ENCODE peak calls at places on chromosome 10, in eight cellular contexts. X is heart left ventricle; Q is effector memory CD4-positive, alpha-beta T cell; V is CD4-positive, alpha-beta T cell; R is H9; T is HCT116; K is naive thymus-derived CD4-positive, alpha-beta T cell; C is K562. F is an unnamed sample.

GRCh38 chr10:30353851-30354250 is 4.8 kb upstream of the MTPAP start:
- DNase-seq in T (no peak), Q (no peak), K (no peak), R (no peak), V (no peak), C (no peak), X (no peak), F (no peak)

GRCh38 chr10:97534746-97535367 is 36.1 kb downstream of the UBTD1 start:
- DNase-seq in V (no peak), T (no peak), Q (no peak), C (peak; percentile 62), R (peak; percentile 78), K (no peak), X (peak; percentile 22), F (no peak)

GRCh38 chr10:63901916-63902315 is 380.7 kb downstream of the REEP3 start:
- DNase-seq in V (no peak), T (no peak), K (no peak), Q (no peak), C (no peak), R (no peak), X (no peak), F (no peak)

GRCh38 chr10:7872041-7872442 is 53.7 kb downstream of the TAF3 start:
- DNase-seq in C (peak; percentile 26), K (no peak), T (peak; percentile 0), Q (no peak), V (no peak), X (no peak), R (no peak), F (peak; percentile 20)

GRCh38 chr10:124741922-124742417 is 2.2 kb downstream of the FAM53B start:
- DNase-seq in R (no peak), Q (no peak), C (peak; percentile 37), X (peak; percentile 45), K (no peak), T (no peak), V (no peak), F (no peak)

GRCh38 chr10:122291739-122292138 is 20.6 kb downstream of the BTBD16 start:
- DNase-seq in X (no peak), V (no peak), R (no peak), C (no peak), Q (no peak), T (no peak), K (no peak), F (no peak)

GRCh38 chr10:6737080-6737641 is 157.1 kb upstream of the PRKCQ start:
- DNase-seq in V (no peak), Q (no peak), T (peak; percentile 47), X (peak; percentile 38), K (no peak), R (peak; percentile 68), C (no peak), F (no peak)

GRCh38 chr10:118870467-118871243 is 115.9 kb upstream of the CACUL1 start:
- DNase-seq in K (no peak), X (peak; percentile 31), Q (no peak), R (no peak), T (no peak), V (no peak), C (peak; percentile 1), F (no peak)

GRCh38 chr10:96794786-96795733 is 37.0 kb upstream of the LCOR start:
- DNase-seq in X (no peak), C (no peak), K (no peak), R (no peak), Q (no peak), V (no peak), T (no peak), F (no peak)

GRCh38 chr10:131056091-131056490 is 255.4 kb downstream of the TCERG1L start:
- DNase-seq in C (no peak), Q (no peak), X (no peak), R (no peak), V (no peak), K (no peak), T (no peak), F (no peak)

GRCh38 chr10:131055437-131055836 is 256.1 kb downstream of the TCERG1L start:
- DNase-seq in C (no peak), K (no peak), X (no peak), V (no peak), Q (no peak), R (no peak), T (no peak), F (no peak)

GRCh38 chr10:131050162-131050766 is 261.3 kb downstream of the TCERG1L start:
- DNase-seq in R (no peak), Q (no peak), V (no peak), K (no peak), X (no peak), C (no peak), T (no peak), F (no peak)

GRCh38 chr10:131056781-131057180 is 254.7 kb downstream of the TCERG1L start:
- DNase-seq in V (no peak), K (no peak), C (no peak), Q (no peak), X (no peak), R (no peak), T (no peak), F (no peak)

GRCh38 chr10:131053192-131053591 is 258.3 kb downstream of the TCERG1L start:
- DNase-seq in K (no peak), X (no peak), R (no peak), T (no peak), C (no peak), Q (no peak), V (no peak), F (no peak)
- H3K27ac ChIP-seq in K (no peak overlapping the region), X (no peak overlapping the region), R (no peak overlapping the region), T (no peak overlapping the region), C (no peak overlapping the region), Q (no peak overlapping the region), V (no peak overlapping the region), F (no peak overlapping the region)

GRCh38 chr10:86438091-86438749 is 71.6 kb upstream of the GRID1 start:
- DNase-seq in C (no peak), Q (no peak), K (no peak), R (no peak), V (no peak), X (no peak), T (no peak), F (no peak)

GRCh38 chr10:86436963-86437362 is 70.4 kb upstream of the GRID1 start:
- DNase-seq in R (no peak), T (no peak), K (no peak), Q (no peak), X (no peak), V (no peak), C (no peak), F (no peak)

GRCh38 chr10:86437447-86437846 is 70.9 kb upstream of the GRID1 start:
- DNase-seq in T (no peak), V (no peak), X (no peak), R (no peak), K (no peak), C (no peak), Q (no peak), F (no peak)

GRCh38 chr10:86440874-86441838 is 74.6 kb upstream of the GRID1 start:
- DNase-seq in Q (no peak), X (no peak), T (no peak), K (no peak), V (no peak), R (no peak), C (no peak), F (no peak)

DNA sequence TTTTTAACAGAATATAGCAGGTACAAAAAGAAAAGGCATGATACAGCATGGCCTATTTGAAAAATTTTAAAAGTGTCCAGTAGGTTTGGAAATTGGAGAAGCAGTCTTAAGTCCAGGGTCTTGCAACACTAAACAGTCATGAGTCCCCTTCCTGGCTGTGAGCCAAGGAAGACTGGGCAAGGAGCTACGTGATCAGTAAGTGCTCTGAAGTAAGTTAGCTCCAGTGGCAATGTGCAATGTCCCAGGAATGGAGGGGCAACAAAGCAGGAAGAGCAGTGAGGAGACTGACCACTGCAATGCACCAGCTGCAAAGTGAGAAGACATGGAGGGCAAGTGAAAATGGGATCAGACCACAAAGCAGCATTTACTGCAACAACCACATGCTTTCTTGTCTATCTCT is 72.9 kb upstream of the GRID1 start:
- DNase-seq in R (no peak), C (peak; percentile 6), V (no peak), T (no peak), X (peak; percentile 65), K (no peak), Q (no peak), F (no peak)
- H3K27ac ChIP-seq in R (no peak overlapping the region), C (no peak overlapping the region), V (no peak overlapping the region), T (no peak overlapping the region), X (no peak overlapping the region), K (no peak overlapping the region), Q (no peak overlapping the region), F (no peak overlapping the region)

DNA sequence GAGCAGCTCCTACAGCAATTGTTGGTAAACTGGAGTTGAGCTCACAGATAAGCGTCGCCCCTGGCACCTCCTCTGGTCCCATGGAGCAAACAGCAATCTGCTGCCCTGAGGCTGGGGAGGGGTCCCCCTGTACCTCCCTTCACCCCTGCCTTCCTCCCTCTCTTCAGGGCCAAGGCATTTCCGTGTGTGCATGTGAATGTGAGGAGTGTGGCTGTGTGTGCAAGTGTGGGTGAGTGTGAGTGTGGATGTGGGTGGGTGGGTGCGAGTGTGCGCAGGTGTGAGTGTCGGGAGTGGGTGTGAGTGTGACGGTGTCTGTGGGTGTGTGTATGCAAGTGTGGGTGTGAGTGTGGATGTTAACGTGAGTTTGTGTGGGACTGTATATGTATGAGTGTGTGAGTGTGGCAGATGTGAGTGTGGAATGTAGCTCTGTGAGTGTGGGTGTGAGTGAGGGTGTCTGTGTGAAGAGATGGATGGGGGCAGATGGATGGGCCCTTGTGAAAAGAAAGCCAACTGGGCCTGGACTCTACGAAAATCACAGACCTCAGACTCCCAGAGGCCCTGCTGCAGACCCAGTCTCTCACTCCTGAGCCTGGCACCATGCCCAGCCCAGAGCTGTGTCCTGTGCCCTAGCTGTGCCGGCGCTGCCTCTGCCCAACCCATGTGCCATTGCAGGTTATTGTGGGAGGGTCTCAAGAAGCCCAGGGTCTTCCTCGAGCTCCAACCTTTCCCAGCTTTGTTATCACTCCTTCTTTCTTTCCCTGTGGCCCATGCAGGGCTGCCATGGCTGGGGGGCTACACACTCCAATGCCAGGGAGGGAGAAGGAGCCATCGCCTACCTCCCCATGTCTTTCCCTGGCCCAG is 73.9 kb downstream of the GRID1 start:
- DNase-seq in X (no peak), V (no peak), Q (no peak), R (no peak), C (no peak), K (no peak), T (no peak), F (no peak)
- H3K27ac ChIP-seq in X (no peak overlapping the region), V (no peak overlapping the region), Q (no peak overlapping the region), R (no peak overlapping the region), C (no peak overlapping the region), K (no peak overlapping the region), T (no peak overlapping the region), F (no peak overlapping the region)

GRCh38 chr10:72061930-72062329 is 26.4 kb downstream of the SPOCK2 start:
- DNase-seq in V (no peak), R (no peak), T (no peak), X (no peak), K (no peak), C (no peak), Q (no peak), F (no peak)

GRCh38 chr10:72062832-72063702 is 25.3 kb downstream of the SPOCK2 start:
- DNase-seq in Q (no peak), T (no peak), C (no peak), V (no peak), R (no peak), X (no peak), K (no peak), F (no peak)

GRCh38 chr10:72059843-72060822 is 28.2 kb downstream of the SPOCK2 start:
- DNase-seq in C (peak; percentile 29), V (no peak), Q (no peak), R (no peak), K (no peak), X (no peak), T (no peak), F (no peak)

GRCh38 chr10:72062341-72062740 is 26.0 kb downstream of the SPOCK2 start:
- DNase-seq in T (no peak), C (no peak), R (no peak), Q (no peak), X (no peak), K (no peak), V (no peak), F (no peak)

GRCh38 chr10:72061491-72061890 is 26.9 kb downstream of the SPOCK2 start:
- DNase-seq in K (no peak), V (no peak), T (no peak), X (no peak), Q (no peak), R (peak; percentile 66), C (peak; percentile 54), F (no peak)
- H3K27ac ChIP-seq in K (no peak overlapping the region), V (no peak overlapping the region), T (no peak overlapping the region), X (no peak overlapping the region), Q (no peak overlapping the region), R (no peak overlapping the region), C (no peak overlapping the region), F (no peak overlapping the region)

F was measured in neuronal stem cell.